ENCODE peak calls at places on chromosome 20, in eight cellular contexts. G is tibial nerve; D is effector memory CD4-positive, alpha-beta T cell; T is uterus; U is colonic mucosa; B is adrenal gland; S is aorta; Z is neural progenitor cell. K is an unnamed sample.

GRCh38 chr20:44017905-44018683 is 103.4 kb downstream of the TOX2 start:
- DNase-seq in Z (no peak), B (peak; percentile 39), U (peak; percentile 96), D (no peak), G (no peak), T (peak; percentile 86), S (peak; percentile 85), K (peak; percentile 99)

GRCh38 chr20:36101201-36101600 is 53.3 kb upstream of the EPB41L1 start:
- DNase-seq in U (peak; percentile 63), B (no peak), G (no peak), Z (peak; percentile 47), S (peak; percentile 47), D (no peak), T (no peak), K (peak; percentile 68)

GRCh38 chr20:23087587-23088275 is 1.6 kb upstream of the CD93 start:
- DNase-seq in U (no peak), Z (no peak), T (no peak), B (no peak), G (no peak), S (no peak), D (no peak), K (no peak)

GRCh38 chr20:37904845-37905244 is 1.9 kb downstream of the VSTM2L start:
- DNase-seq in Z (no peak), U (no peak), G (no peak), S (no peak), D (no peak), B (no peak), T (no peak), K (no peak)

GRCh38 chr20:37205130-37205529 is 25.8 kb upstream of the MROH8 start:
- DNase-seq in B (no peak), T (no peak), D (no peak), Z (peak; percentile 70), G (no peak), U (no peak), S (no peak), K (no peak)

GRCh38 chr20:57433658-57434389 is 42.6 kb downstream of the RBM38 start:
- DNase-seq in G (no peak), T (no peak), D (no peak), B (no peak), U (no peak), Z (no peak), S (no peak), K (peak; percentile 63)

GRCh38 chr20:61804896-61805295 is 260.8 kb downstream of the TAF4 start:
- DNase-seq in Z (no peak), G (no peak), U (no peak), S (no peak), B (no peak), D (no peak), T (no peak), K (no peak)

GRCh38 chr20:34269996-34270627 is 28.9 kb downstream of the ASIP start:
- DNase-seq in T (peak; percentile 80), G (peak; percentile 55), B (peak; percentile 39), S (no peak), U (no peak), D (no peak), Z (no peak), K (no peak)

GRCh38 chr20:9989066-9989724 is 45.6 kb upstream of the ANKEF1 start:
- DNase-seq in B (no peak), T (no peak), D (no peak), Z (no peak), U (no peak), S (no peak), G (no peak), K (no peak)

GRCh38 chr20:46349742-46350056 is 41.4 kb upstream of the CDH22 start:
- DNase-seq in G (no peak), U (no peak), B (no peak), Z (no peak), S (no peak), D (no peak), T (no peak), K (no peak)

GRCh38 chr20:24614341-24614740 is 144.9 kb downstream of the SYNDIG1 start:
- DNase-seq in S (no peak), Z (no peak), T (no peak), U (no peak), D (no peak), G (no peak), B (no peak), K (no peak)

GRCh38 chr20:42272516-42272915 is 654.3 kb upstream of the CHD6 start:
- DNase-seq in B (no peak), U (no peak), D (no peak), G (no peak), S (no peak), T (no peak), Z (peak; percentile 5), K (no peak)

GRCh38 chr20:42270539-42270938 is 652.4 kb upstream of the CHD6 start:
- DNase-seq in S (no peak), U (no peak), B (no peak), D (no peak), T (no peak), Z (no peak), G (no peak), K (no peak)

GRCh38 chr20:42277203-42277602 is 659.0 kb upstream of the CHD6 start:
- DNase-seq in S (no peak), D (no peak), G (no peak), U (no peak), Z (peak; percentile 31), T (no peak), B (no peak), K (no peak)

GRCh38 chr20:42276718-42277117 is 658.5 kb upstream of the CHD6 start:
- DNase-seq in Z (peak; percentile 55), B (no peak), U (no peak), S (no peak), T (no peak), D (no peak), G (no peak), K (no peak)

DNA sequence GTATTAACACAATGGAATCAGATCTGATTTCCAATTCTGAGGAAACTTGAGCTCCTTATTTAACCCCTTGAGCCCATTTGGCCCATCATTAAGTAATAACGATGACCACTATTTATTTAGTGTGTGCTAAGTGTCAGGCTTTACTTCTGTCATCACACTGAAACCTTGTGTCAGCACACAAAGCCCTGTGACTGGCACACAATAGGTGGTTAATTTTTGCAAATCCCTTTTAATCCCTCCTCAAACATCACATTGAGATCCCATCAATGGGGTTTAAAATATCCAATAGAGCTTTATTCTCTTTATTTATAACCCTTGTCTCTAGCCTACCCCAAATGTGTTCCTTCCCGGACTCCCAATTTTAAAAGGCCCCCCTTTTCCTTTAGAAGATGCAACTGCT is 656.8 kb upstream of the CHD6 start:
- DNase-seq in G (no peak), S (no peak), U (no peak), T (no peak), Z (peak; percentile 64), D (no peak), B (no peak), K (no peak)
- H3K27ac ChIP-seq in G (no peak overlapping the region), S (no peak overlapping the region), U (no peak overlapping the region), T (no peak overlapping the region), Z (no peak overlapping the region), D (no peak overlapping the region), B (no peak overlapping the region), K (no peak overlapping the region)

DNA sequence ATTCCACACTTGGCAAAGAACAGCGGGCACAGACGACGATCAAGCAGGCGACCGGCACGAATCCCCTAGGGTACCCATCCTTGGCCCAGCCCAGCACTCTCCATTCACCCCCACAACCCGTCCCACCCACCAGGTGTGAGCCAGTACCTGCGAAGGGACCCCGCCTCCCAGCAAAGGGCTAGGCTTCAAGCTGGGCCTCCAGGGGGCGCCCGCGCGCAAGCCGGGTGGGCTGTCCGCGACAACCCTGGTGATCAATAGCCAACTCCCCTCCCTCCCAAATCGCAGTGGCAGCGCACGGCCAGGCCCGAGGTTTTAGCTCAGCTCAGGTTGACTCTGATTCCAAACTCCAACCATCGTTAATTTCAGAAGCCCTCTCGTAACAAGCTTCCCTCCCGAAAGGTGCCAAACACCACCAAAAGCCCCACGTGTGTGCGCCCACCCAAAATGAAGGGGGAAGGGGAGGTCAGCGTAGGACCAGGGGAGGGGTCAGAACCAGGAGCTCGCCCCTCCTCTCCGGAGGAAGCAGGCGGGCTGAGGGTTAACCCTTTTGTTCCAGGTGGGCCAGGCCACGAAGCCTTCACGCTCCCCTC is 2.1 kb downstream of the SALL4 start:
- DNase-seq in U (peak; percentile 75), S (no peak), T (peak; percentile 18), B (no peak), D (peak; percentile 16), Z (peak; percentile 93), G (peak; percentile 16), K (no peak)
- H3K4me3 ChIP-seq in U (peak overlapping the region; percentile 24), S (no peak overlapping the region), T (no peak overlapping the region), B (no peak overlapping the region), D (no peak overlapping the region), Z (peak overlapping the region; percentile 97), G (peak overlapping the region; percentile 21), K (no peak overlapping the region)

DNA sequence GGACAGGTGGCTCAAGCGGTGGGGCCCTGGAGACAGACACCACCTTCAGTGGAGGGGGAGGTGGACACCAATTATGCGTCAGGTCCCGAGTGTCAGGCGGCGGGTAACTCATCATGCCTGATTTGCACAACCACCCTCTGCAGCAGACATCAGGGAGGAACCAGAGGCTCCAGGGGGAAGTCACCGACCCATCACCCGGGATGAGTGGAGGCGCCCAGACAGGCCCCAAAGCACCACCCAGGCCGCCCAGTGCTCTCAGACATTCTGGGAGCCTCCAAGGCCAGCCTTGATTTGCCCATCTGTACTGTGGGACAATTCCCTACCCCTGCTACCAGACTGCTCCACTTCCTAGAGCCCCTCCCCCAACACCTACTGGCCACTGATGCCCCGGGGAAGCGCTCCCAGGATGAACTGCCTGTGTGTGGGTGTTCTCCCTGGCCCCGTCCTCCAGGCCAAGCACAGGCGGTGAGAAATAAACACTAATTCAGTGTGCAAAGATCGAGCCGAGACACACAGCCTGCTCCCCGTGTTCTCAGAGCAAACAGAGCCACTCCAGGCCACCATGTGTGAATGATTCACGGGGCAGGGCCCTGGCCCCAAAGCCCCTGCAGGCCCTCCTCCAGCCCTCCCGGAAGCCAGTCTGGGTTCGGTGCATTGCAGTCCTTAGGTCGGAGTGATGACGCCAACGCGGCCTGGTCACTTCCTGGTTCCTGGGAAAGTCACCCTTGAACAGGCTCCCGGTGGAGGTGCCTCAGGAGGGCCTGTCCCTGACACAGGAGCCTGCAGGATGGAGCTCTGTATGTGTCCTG is 107.2 kb downstream of the ASXL1 start:
- DNase-seq in D (no peak), G (no peak), S (no peak), Z (no peak), U (peak; percentile 91), B (peak; percentile 80), T (peak; percentile 69), K (no peak)
- H3K4me1 ChIP-seq in D (no peaks in the 10 kb centered on the region), G (peaks cover 73% of the 10 kb centered on the region), S (no peaks in the 10 kb centered on the region), Z (peaks cover 16% of the 10 kb centered on the region), U (peaks cover 59% of the 10 kb centered on the region), B (peaks cover 20% of the 10 kb centered on the region), T (peaks cover 17% of the 10 kb centered on the region), K (no peaks in the 10 kb centered on the region)

DNA sequence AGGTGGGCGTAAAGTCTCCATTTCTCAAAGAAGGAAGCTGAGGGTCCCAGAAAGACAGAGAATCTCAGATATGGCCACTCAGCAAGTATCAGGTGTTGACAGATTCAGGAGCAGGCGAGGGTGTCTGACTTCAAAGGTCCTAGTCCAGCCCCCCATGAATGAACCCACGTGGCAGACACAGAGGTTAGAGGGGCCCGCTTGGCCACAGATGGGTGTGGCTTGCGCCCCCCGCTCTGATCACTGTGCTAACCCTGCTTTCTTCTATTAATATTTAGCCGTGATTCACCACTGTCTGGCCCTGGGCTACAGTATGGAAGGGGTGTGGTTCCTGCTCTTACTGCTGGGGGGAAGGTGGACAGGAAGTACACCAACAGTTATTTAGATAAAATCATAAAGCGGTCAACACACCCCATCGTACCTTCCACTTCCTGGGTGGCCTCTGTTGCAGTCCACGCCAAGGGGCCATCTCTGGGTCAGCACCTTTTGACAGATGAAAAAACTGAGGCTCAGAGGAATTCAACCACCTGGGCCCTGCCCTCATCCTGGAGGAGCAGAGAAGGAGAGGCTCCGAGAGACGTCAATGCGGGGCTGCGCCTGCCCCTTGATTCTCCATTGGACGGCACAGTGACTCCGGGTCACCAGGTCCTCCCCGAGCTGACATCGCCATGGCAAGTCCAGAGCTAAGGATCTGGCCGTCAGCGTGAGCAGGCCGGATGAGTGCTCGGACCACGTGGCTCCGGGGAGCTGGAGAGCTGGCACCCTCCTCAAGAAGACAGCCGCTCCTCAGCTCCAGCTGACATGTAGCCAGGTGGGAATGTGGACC is 206.3 kb downstream of the PREX1 start:
- DNase-seq in B (no peak), S (peak; percentile 44), T (no peak), G (no peak), U (peak; percentile 40), Z (no peak), D (no peak), K (no peak)
- H3K27ac ChIP-seq in B (no peak overlapping the region), S (no peak overlapping the region), T (no peak overlapping the region), G (no peak overlapping the region), U (no peak overlapping the region), Z (no peak overlapping the region), D (no peak overlapping the region), K (peak overlapping the region; percentile 35)

K was measured in SJCRH30.